ENCODE peak calls at places on chromosomes 5 and 9, in ten cellular contexts. I, B, P, X, H, K, Q, Z, Y and S are unnamed samples.

GRCh38 chr9:135070198-135070951 is 17.1 kb upstream of the OLFM1 start:
- DNase-seq in I (no peak), B (no peak), P (no peak), X (no peak), H (no peak), K (no peak), Q (no peak), Z (no peak), Y (no peak), S (no peak)

GRCh38 chr5:141683596-141684161 is 1.6 kb upstream of the ARAP3 start:
- DNase-seq in I (no peak), B (no peak), P (no peak), X (no peak), H (no peak), K (no peak), Q (no peak), Z (no peak), Y (no peak), S (no peak)

GRCh38 chr9:136051568-136052432 is 43.3 kb downstream of the NACC2 start:
- DNase-seq in I (peak; percentile 88), B (peak; percentile 61), P (peak; percentile 77), X (peak; percentile 95), H (peak; percentile 20), K (peak; percentile 91), Q (peak; percentile 94), Z (no peak), Y (peak; percentile 92), S (peak; percentile 94)

GRCh38 chr5:179259731-179260323 is 85.4 kb downstream of the ADAMTS2 start:
- DNase-seq in I (no peak), B (no peak), P (peak; percentile 24), X (no peak), H (no peak), K (no peak), Q (no peak), Z (no peak), Y (no peak), S (no peak)

GRCh38 chr9:18829858-18830257 is 203.2 kb downstream of the SAXO1 start:
- DNase-seq in I (no peak), B (no peak), P (no peak), X (no peak), H (no peak), K (no peak), Q (peak; percentile 15), Z (no peak), Y (no peak), S (no peak)

GRCh38 chr5:136501133-136501532 is 135.8 kb upstream of the TRPC7 start:
- DNase-seq in I (no peak), B (no peak), P (no peak), X (no peak), H (no peak), K (no peak), Q (no peak), Z (no peak), Y (no peak), S (no peak)

GRCh38 chr5:72955143-72955767 is 586 bp upstream of the FCHO2 start:
- DNase-seq in I (no peak), B (no peak), P (no peak), X (no peak), H (no peak), K (no peak), Q (no peak), Z (peak; percentile 46), Y (no peak), S (no peak)

GRCh38 chr9:135647897-135648296 is 8.6 kb upstream of the GLT6D1 start:
- DNase-seq in I (no peak), B (no peak), P (no peak), X (no peak), H (no peak), K (no peak), Q (no peak), Z (no peak), Y (no peak), S (no peak)

GRCh38 chr9:91943876-91944470 is 6.1 kb downstream of the ROR2 start:
- DNase-seq in I (no peak), B (no peak), P (no peak), X (no peak), H (no peak), K (no peak), Q (peak; percentile 8), Z (no peak), Y (no peak), S (peak; percentile 60)

GRCh38 chr9:3571500-3571899 is 45.7 kb upstream of the RFX3 start:
- DNase-seq in I (no peak), B (no peak), P (no peak), X (no peak), H (no peak), K (no peak), Q (no peak), Z (no peak), Y (no peak), S (no peak)